ENCODE peak calls at places on chromosome 15, in seven cellular contexts. K is K562, Q is HepG2, U is WTC11, B is GM12878, Y is HEK293T, M is H1. J is an unnamed sample.

GRCh38 chr15:76994496-76994895 is 430 bp upstream of the PSTPIP1 start:
- DNase-seq in B (no peak), K (no peak), M (no peak), Q (no peak), Y (no peak), U (no peak), J (no peak)

GRCh38 chr15:37628507-37628906 is 305.9 kb upstream of the TMCO5A start:
- DNase-seq in Y (no peak), K (no peak), U (no peak), B (no peak), M (no peak), Q (no peak), J (no peak)

GRCh38 chr15:27468151-27468556 is 497.2 kb downstream of the GABRG3 start:
- DNase-seq in M (no peak), Y (no peak), K (no peak), B (no peak), U (no peak), Q (no peak), J (no peak)

GRCh38 chr15:70833897-70834765 is 19.8 kb downstream of the LARP6 start:
- DNase-seq in M (no peak), Q (peak), B (no peak), U (no peak), Y (peak), K (no peak), J (peak)

GRCh38 chr15:84911879-84912660 is 27.6 kb downstream of the SLC28A1 start:
- DNase-seq in U (no peak), Q (peak), K (no peak), M (no peak), B (no peak), Y (no peak), J (peak)

GRCh38 chr15:85750319-85750806 is 44.4 kb downstream of the KLHL25 start:
- DNase-seq in M (no peak), U (no peak), Q (no peak), Y (no peak), B (no peak), K (no peak), J (no peak)

GRCh38 chr15:101651753-101652097 is 456 bp downstream of the TM2D3 start:
- DNase-seq in B (no peak), K (no peak), Q (peak), M (no peak), Y (no peak), U (no peak), J (no peak)

GRCh38 chr15:51004103-51004536 is 90.6 kb downstream of the TNFAIP8L3 start:
- DNase-seq in Y (no peak), B (no peak), M (peak), K (peak), U (no peak), Q (no peak), J (no peak)

GRCh38 chr15:66167854-66168253 is 85.7 kb downstream of the MEGF11 start:
- DNase-seq in U (no peak), Q (no peak), M (no peak), Y (no peak), K (peak), B (no peak), J (no peak)

GRCh38 chr15:90990446-90990845 is 3.9 kb downstream of the PRC1 start:
- DNase-seq in K (no peak), Y (no peak), M (no peak), B (no peak), Q (no peak), U (no peak), J (no peak)

GRCh38 chr15:79170256-79170664 is 79.7 kb upstream of the RASGRF1 start:
- DNase-seq in M (no peak), K (no peak), Y (no peak), B (no peak), U (no peak), Q (no peak), J (no peak)

GRCh38 chr15:45456212-45457106 is 66.1 kb downstream of the SLC30A4 start:
- DNase-seq in B (peak), U (no peak), Q (peak), K (peak), M (no peak), Y (peak), J (peak)

GRCh38 chr15:33358303-33358702 is 47.5 kb downstream of the RYR3 start:
- DNase-seq in K (no peak), Y (no peak), M (no peak), U (no peak), Q (no peak), B (no peak), J (no peak)

DNA sequence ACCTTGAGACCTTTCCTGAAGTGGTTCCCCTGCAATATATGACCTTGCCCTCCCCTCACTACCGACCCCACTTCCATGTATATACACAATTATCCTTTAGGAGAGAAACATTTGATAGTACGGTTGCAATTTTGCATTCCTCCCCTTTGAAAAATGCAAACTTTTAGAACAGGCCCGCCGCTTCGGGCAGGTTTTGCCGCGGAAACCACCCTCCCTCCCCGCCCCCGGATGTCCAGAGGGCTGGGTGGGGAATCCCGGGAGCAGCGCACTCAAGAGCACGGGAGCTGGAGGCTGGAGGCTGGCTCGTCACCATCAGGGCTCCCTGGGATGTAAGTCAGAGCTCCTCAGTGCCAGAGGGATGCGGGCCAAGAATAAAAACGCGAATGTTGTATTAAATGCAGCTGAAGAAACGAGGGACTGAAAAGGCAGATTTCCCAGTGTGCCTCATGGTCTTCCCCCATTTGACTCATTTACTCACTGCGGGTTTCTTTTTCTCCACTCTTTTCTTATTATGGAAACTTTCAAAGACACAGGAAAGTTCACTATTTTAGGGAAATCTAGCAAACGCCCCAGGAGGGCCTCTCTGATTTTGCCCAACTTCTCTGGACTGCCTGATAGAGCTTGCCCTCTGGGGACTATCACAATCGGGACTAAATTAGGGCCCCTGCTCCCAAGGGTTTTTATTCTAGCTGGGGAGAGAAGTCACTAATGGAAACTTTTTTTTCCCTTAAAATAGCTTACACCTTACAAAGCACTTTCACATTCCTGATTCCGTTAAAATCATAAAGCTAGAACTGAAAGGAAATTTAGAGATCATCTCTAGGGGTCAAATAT is 2.9 kb upstream of the USP3 start:
- DNase-seq in B (no peak), U (peak), M (no peak), Y (peak), Q (peak), K (no peak), J (no peak)
- TF ChIP-seq SP1 in B (peak), U (no peak), M (no peak), Y (no peak), Q (no peak), K (no peak), J (no peak)

GRCh38 chr15:83605049-83605448 is 48.9 kb upstream of the ADAMTSL3 start:
- DNase-seq in U (no peak), B (no peak), M (no peak), K (no peak), Q (no peak), Y (no peak), J (no peak)
- TF ChIP-seq SP1 in U (no peak), B (no peak), M (no peak), K (no peak), Q (no peak), Y (no peak), J (no peak)

DNA sequence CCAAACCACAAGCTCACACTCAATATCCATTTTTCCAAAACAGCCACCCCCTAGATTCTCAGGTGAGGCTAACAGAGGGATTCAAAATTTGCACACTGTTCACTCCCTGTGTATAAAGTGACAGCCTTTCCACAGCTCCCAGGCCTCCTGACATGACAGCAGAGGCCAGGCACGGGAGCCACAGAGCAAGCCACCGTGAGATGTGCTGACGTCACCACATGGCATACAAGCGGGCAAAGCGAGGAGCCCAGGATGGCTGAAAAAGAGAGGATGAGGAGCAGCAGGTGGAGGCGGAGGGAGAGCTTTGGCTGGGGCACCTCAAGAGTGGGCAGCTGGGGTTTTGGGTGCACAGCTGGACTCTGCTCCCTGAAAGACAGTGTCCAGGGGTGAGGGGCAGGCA is 27.1 kb downstream of the EHD4 start:
- DNase-seq in U (no peak), Y (no peak), B (no peak), K (no peak), M (no peak), Q (no peak), J (no peak)
- TF ChIP-seq SP1 in U (no peak), Y (no peak), B (no peak), K (no peak), M (no peak), Q (no peak), J (no peak)

GRCh38 chr15:31306426-31307269 is 20.0 kb upstream of the KLF13 start:
- DNase-seq in U (peak), K (no peak), Y (no peak), M (peak), B (no peak), Q (no peak), J (no peak)
- TF ChIP-seq SP1 in U (peak), K (no peak), Y (no peak), M (peak), B (no peak), Q (no peak), J (no peak)

DNA sequence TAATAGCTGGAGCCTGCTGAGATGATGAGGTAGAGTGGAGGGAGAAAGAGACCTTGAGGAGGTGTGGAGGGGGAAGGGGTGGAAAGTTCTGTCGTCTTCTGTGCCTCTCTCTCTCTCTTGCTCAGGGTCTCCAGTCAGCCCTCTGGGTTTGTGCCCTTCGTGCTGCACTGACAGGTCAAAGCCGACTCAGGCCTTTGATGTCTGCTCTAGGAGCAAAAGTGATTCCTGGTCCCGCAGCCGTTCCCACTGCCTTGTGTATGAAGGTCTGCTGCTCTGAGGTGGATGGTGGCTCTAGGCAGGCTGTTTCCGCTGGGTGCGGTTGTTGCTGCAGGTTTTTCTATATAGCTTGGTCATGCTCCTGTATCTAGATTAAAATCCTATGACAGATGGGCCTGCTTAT is 89.4 kb downstream of the IGF1R start:
- DNase-seq in U (no peak), K (no peak), Y (no peak), Q (peak), B (no peak), M (no peak), J (no peak)
- TF ChIP-seq SP1 in U (no peak), K (no peak), Y (no peak), Q (no peak), B (no peak), M (no peak), J (no peak)

DNA sequence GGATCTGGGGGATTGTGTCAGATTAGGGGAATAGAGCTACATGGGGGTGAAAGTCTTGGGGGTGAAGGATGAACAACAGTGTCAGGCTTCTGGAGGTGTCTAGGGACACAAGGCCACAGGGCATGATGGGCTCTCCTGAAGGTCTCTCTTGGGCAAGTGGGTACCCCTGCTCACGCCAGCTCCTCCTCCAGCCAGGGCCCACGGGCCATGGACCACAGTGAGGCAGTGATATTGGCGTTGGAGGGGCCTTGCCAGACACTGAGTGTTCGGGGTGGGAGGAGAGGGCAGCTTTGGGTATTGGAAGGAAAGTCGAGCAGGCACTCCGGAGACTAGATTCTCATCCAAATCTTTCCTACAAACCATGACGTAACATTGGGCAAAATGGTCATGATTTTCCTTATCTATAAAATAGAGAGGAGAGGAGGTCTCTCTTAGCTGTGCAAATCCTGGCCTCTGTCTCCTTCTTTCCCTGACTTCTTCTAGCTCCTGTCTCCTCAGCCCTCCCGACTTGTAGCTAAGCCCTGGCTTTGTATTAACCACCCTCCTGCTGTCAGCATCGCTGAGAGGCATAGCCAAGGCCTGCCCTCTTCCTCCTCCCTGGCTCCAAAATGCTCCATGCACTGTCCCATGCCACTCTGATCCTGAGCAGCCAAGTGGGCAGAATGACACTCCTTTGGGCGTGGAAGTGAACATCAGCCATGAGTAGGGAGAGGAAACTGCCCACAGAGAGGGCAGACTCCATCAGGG is 24.0 kb upstream of the SRP14 start:
- DNase-seq in B (no peak), Y (no peak), M (no peak), Q (no peak), K (no peak), U (no peak), J (no peak)
- TF ChIP-seq SP1 in B (no peak), Y (no peak), M (no peak), Q (no peak), K (no peak), U (no peak), J (no peak)

J was measured in HCT116.